ENCODE peak calls at places on chromosome 9, in nine cellular contexts. W, U, I, Y, V, M, J, S and C are unnamed samples.

GRCh38 chr9:137321726-137322361 is 19.8 kb upstream of the NRARP start:
- DNase-seq in W (no peak), U (no peak), I (no peak), Y (no peak), V (no peak), M (no peak), J (no peak), S (no peak), C (no peak)

GRCh38 chr9:35905912-35906679 is at the start of gene HRCT1:
- DNase-seq in W (peak), U (peak), I (peak), Y (peak), V (no peak), M (no peak), J (peak), S (peak), C (peak)

GRCh38 chr9:126347911-126348760 is 21.5 kb downstream of the MVB12B start:
- DNase-seq in W (no peak), U (peak), I (no peak), Y (no peak), V (no peak), M (no peak), J (no peak), S (peak), C (no peak)

GRCh38 chr9:131543141-131543540 is 2.2 kb upstream of the PRRT1B start:
- DNase-seq in W (no peak), U (no peak), I (no peak), Y (no peak), V (no peak), M (no peak), J (no peak), S (no peak), C (no peak)

GRCh38 chr9:95746408-95747165 is 128.9 kb upstream of the ERCC6L2 start:
- DNase-seq in W (no peak), U (no peak), I (no peak), Y (no peak), V (no peak), M (no peak), J (no peak), S (no peak), C (no peak)

GRCh38 chr9:109779711-109780452 is at the start of gene PALM2AKAP2:
- DNase-seq in W (peak), U (peak), I (peak), Y (peak), V (no peak), M (no peak), J (no peak), S (peak), C (peak)

GRCh38 chr9:74496819-74497749 is at the start of gene RORB:
- DNase-seq in W (peak), U (peak), I (peak), Y (no peak), V (peak), M (peak), J (no peak), S (peak), C (peak)

GRCh38 chr9:27426717-27427645 is 97.1 kb upstream of the IFNK start:
- DNase-seq in W (peak), U (no peak), I (no peak), Y (no peak), V (no peak), M (no peak), J (no peak), S (peak), C (no peak)

GRCh38 chr9:31541626-31542025 is 842.8 kb upstream of the ACO1 start:
- DNase-seq in W (peak), U (no peak), I (no peak), Y (no peak), V (no peak), M (no peak), J (no peak), S (no peak), C (no peak)

GRCh38 chr9:19156805-19157204 is 29.5 kb upstream of the PLIN2 start:
- DNase-seq in W (peak), U (no peak), I (no peak), Y (no peak), V (no peak), M (no peak), J (no peak), S (no peak), C (no peak)

GRCh38 chr9:114722937-114723620 is 41.1 kb upstream of the TEX48 start:
- DNase-seq in W (no peak), U (no peak), I (no peak), Y (no peak), V (no peak), M (no peak), J (no peak), S (no peak), C (no peak)

GRCh38 chr9:110077926-110078325 is 130.0 kb downstream of the C9orf152 start:
- DNase-seq in W (no peak), U (no peak), I (no peak), Y (no peak), V (no peak), M (no peak), J (no peak), S (no peak), C (no peak)

GRCh38 chr9:29078063-29078660 is 1504.9 kb upstream of the C9orf72 start:
- DNase-seq in W (peak), U (no peak), I (no peak), Y (peak), V (no peak), M (no peak), J (no peak), S (no peak), C (no peak)

DNA sequence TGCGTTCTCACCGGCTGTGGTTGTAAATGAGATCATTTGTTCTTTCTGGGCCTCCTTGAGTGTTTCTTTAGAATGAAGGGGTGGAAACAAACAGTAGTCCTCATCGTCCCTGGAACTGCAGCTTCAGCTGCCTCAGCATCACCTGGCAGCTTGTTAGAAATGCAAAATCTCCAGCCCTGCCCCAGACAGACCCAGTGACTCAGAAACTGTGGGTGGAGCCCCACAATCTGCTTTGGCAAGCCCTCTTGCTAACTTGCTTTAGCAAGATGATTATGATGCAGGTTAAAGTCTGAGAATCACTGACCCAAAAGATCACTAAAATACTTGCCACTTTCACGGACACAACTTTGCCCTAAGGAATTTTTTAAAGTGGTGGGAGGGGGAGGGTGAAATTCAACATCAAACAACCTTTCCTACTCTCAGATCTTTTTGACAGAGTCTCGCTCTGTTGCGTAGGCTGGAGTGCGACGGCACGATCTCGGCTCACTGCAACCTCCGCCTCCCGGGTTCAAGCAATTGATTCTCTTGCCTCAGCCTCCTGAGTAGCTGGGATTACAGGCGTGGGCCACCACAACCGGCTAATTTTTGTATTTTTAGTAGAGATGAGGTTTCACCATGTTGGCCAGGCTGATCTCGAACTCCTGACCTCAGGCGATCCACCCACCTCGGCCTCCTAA is 86.0 kb downstream of the BRINP1 start:
- DNase-seq in W (no peak), U (no peak), I (peak), Y (no peak), V (no peak), M (no peak), J (no peak), S (peak), C (no peak)
- TF ChIP-seq CTCF in W (no peak), U (no peak), I (no peak), Y (no peak), V (no peak), M (no peak), J (no peak), S (no peak), C (no peak)

DNA sequence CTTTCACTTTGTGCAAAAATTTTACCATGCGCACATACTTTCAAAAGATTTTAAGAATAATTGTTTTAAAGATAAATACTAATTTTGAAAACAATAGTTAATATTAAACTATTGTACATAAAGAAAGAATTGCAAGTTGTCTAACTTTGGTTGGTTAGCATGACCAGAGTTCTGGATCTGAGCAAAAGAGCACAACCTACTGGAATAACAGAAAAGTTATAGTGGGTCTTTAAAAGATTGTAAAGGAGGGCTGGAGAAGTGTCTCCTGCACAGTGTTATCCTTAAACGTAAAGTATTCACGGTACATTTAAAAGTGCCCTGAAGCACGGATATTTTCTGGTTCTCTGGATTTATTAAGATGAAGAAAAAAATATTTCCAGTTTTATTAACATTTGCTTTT is 70.6 kb downstream of the GLIS3 start:
- DNase-seq in W (no peak), U (no peak), I (no peak), Y (no peak), V (no peak), M (no peak), J (no peak), S (no peak), C (no peak)
- TF ChIP-seq CTCF in W (no peak), U (no peak), I (no peak), Y (no peak), V (no peak), M (no peak), J (no peak), S (peak), C (no peak)

GRCh38 chr9:1042466-1042865 is 7.7 kb upstream of the DMRT2 start:
- DNase-seq in W (no peak), U (peak), I (peak), Y (no peak), V (no peak), M (no peak), J (no peak), S (no peak), C (peak)
- TF ChIP-seq CTCF in W (no peak), U (peak), I (peak), Y (no peak), V (no peak), M (no peak), J (no peak), S (peak), C (peak)

DNA sequence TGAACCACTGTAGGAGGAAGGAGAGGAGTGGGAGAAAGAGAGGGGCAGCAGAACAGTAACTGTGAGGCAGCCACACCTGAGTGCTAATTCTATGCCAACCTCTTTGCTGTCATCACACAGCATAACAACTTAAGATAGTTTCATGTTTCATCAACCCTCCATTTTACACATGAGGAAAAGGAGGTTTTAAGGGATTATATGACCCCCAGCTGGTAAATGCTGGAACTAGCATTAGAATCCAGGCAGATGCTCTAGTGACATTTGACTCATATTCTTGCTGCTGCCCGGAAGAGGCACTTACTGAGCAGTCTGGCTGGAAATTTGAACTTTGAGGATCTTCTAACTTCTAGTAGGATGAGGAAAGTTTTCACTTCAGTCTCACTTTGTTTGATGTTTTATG is 24.1 kb upstream of the VLDLR start:
- DNase-seq in W (peak), U (no peak), I (no peak), Y (no peak), V (no peak), M (no peak), J (no peak), S (no peak), C (no peak)
- TF ChIP-seq CTCF in W (no peak), U (no peak), I (no peak), Y (peak), V (no peak), M (no peak), J (no peak), S (no peak), C (no peak)

GRCh38 chr9:136140046-136140445 is 21.4 kb upstream of the TMEM250 start:
- DNase-seq in W (no peak), U (no peak), I (no peak), Y (no peak), V (no peak), M (no peak), J (no peak), S (no peak), C (no peak)

GRCh38 chr9:136142859-136143214 is 24.2 kb upstream of the TMEM250 start:
- DNase-seq in W (no peak), U (no peak), I (no peak), Y (no peak), V (no peak), M (no peak), J (no peak), S (no peak), C (no peak)

GRCh38 chr9:136142416-136142800 is 23.7 kb upstream of the TMEM250 start:
- DNase-seq in W (no peak), U (no peak), I (no peak), Y (no peak), V (no peak), M (no peak), J (no peak), S (no peak), C (no peak)

GRCh38 chr9:136141716-136142415 is 23.2 kb upstream of the TMEM250 start:
- DNase-seq in W (no peak), U (no peak), I (peak), Y (no peak), V (no peak), M (no peak), J (no peak), S (no peak), C (no peak)

DNA sequence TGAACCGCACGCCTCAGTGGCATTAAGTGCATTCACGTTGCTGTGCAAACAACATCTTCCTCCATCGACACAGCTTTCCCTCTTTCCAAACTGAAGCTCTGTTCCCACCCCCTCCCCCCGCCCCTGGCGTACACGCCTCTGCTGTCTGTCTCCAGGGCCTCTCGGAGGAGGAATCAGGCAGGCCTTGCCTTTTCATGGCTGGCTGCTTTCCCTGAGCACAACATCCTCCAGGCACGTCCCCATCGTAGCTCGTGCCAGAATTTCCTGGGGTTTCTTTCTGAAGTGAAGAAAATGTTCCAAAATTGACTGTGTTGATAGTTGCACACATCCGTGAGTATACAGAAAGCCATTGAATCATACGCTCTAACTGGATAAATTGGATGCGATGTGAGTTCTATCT is 22.3 kb upstream of the TMEM250 start:
- DNase-seq in W (peak), U (no peak), I (no peak), Y (no peak), V (no peak), M (no peak), J (no peak), S (peak), C (peak)
- TF ChIP-seq CTCF in W (no peak), U (no peak), I (no peak), Y (no peak), V (no peak), M (no peak), J (no peak), S (no peak), C (no peak)

GRCh38 chr9:124776952-124777645 is at the start of gene OLFML2A:
- DNase-seq in W (no peak), U (peak), I (peak), Y (no peak), V (no peak), M (peak), J (no peak), S (peak), C (no peak)
- TF ChIP-seq CTCF in W (no peak), U (peak), I (peak), Y (peak), V (no peak), M (no peak), J (peak), S (peak), C (peak)

GRCh38 chr9:127977877-127978647 is 2.7 kb downstream of the EEIG1 start:
- DNase-seq in W (peak), U (peak), I (no peak), Y (peak), V (no peak), M (no peak), J (peak), S (peak), C (no peak)
- TF ChIP-seq CTCF in W (no peak), U (peak), I (no peak), Y (peak), V (no peak), M (no peak), J (peak), S (peak), C (no peak)

GRCh38 chr9:6304232-6304631 is 23.9 kb upstream of the TPD52L3 start:
- DNase-seq in W (no peak), U (no peak), I (no peak), Y (no peak), V (no peak), M (no peak), J (no peak), S (no peak), C (no peak)

GRCh38 chr9:6307551-6308096 is 20.6 kb upstream of the TPD52L3 start:
- DNase-seq in W (peak), U (no peak), I (no peak), Y (no peak), V (no peak), M (no peak), J (no peak), S (no peak), C (no peak)

GRCh38 chr9:6302417-6302816 is 25.8 kb upstream of the TPD52L3 start:
- DNase-seq in W (peak), U (no peak), I (no peak), Y (peak), V (no peak), M (no peak), J (no peak), S (no peak), C (no peak)

DNA sequence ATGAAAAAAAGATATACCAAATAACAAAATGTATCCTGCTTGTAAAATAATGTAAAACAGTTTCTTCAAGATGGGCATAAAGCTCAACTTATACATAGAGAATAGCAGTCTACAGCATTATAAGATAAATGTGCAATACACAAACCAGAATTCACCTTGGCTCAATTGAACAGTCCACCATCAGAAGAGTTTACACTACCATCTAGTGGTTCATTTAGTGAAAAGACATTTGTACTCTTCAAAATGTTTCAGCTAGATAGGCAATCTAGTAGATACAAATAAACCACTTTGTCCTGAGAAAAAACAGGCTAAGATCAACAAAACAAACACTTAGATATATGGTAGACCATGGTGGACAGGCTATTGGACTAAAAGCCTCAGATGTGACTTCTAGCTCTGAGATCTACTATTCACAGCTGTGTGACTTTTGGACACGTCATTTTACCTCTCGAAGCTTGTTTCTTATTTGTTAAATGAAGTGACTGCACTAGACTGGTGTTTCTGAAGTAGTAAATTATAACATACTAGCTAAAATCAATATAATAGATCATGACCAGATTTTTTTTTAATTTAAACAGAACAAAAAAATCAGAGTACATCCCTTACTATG is 22.1 kb upstream of the TPD52L3 start:
- DNase-seq in W (peak), U (no peak), I (no peak), Y (peak), V (no peak), M (no peak), J (peak), S (no peak), C (no peak)
- TF ChIP-seq CTCF in W (peak), U (peak), I (peak), Y (peak), V (peak), M (no peak), J (peak), S (peak), C (peak)